ENCODE peak calls at places on chromosomes 6 and 20, in five cellular contexts. V, N, C, D and P are unnamed samples.

GRCh38 chr6:157974967-157975366 is 6.7 kb upstream of the SYNJ2 start:
- DNase-seq in C (no peak), D (no peak), N (no peak), V (no peak), P (no peak)

GRCh38 chr20:63696311-63696627 is 183 bp upstream of the TNFRSF6B start:
- DNase-seq in V (peak; percentile 51), D (peak; percentile 19), C (peak; percentile 54), N (peak; percentile 85), P (no peak)

GRCh38 chr20:61919675-61920365 is 145.9 kb downstream of the TAF4 start:
- DNase-seq in V (no peak), D (no peak), N (no peak), C (no peak), P (no peak)

GRCh38 chr6:67888886-67889681 is 746.0 kb upstream of the ADGRB3 start:
- DNase-seq in N (no peak), V (no peak), D (no peak), C (no peak), P (peak; percentile 9)

GRCh38 chr20:57013221-57013620 is 253.2 kb downstream of the BMP7 start:
- DNase-seq in N (no peak), V (no peak), C (no peak), D (no peak), P (no peak)

GRCh38 chr6:157830354-157831017 is 7.4 kb downstream of the SNX9 start:
- DNase-seq in N (no peak), V (peak; percentile 45), C (peak; percentile 53), D (no peak), P (peak; percentile 34)

GRCh38 chr6:143111443-143111842 is 50.8 kb downstream of the AIG1 start:
- DNase-seq in N (no peak), V (no peak), C (no peak), D (no peak), P (no peak)

GRCh38 chr6:126650931-126651330 is 311.0 kb downstream of the CENPW start:
- DNase-seq in V (no peak), D (no peak), N (peak; percentile 14), C (no peak), P (no peak)

GRCh38 chr6:157468574-157468973 is 87.6 kb downstream of the ZDHHC14 start:
- DNase-seq in C (no peak), N (no peak), D (no peak), V (no peak), P (no peak)

GRCh38 chr6:97703661-97704060 is 420.6 kb upstream of the MMS22L start:
- DNase-seq in N (no peak), V (no peak), D (no peak), C (no peak), P (no peak)

GRCh38 chr20:49207071-49207470 is 12.1 kb upstream of the DDX27 start:
- DNase-seq in D (no peak), C (no peak), V (peak; percentile 37), N (no peak), P (peak; percentile 45)

GRCh38 chr6:82237013-82237412 is 10.5 kb downstream of the IBTK start:
- DNase-seq in V (no peak), D (no peak), C (no peak), N (no peak), P (no peak)

GRCh38 chr6:115613488-115613887 is 447.2 kb downstream of the FRK start:
- DNase-seq in V (no peak), N (peak; percentile 64), C (no peak), D (no peak), P (no peak)

GRCh38 chr6:74087898-74088297 is 391.9 kb downstream of the CD109 start:
- DNase-seq in D (no peak), C (no peak), N (no peak), V (no peak), P (no peak)

GRCh38 chr6:16346831-16347230 is 108.4 kb downstream of the GMPR start:
- DNase-seq in C (no peak), N (no peak), V (no peak), D (no peak), P (no peak)

GRCh38 chr6:155985660-155986138 is 530.1 kb upstream of the NOX3 start:
- DNase-seq in D (no peak), C (no peak), V (no peak), N (no peak), P (no peak)

GRCh38 chr6:63272397-63272796 is 47.4 kb downstream of the LGSN start:
- DNase-seq in D (no peak), C (peak; percentile 47), N (no peak), V (peak; percentile 51), P (peak; percentile 37)

GRCh38 chr6:14129572-14129971 is 12.0 kb downstream of the CD83 start:
- DNase-seq in V (peak; percentile 49), N (no peak), D (peak; percentile 58), C (peak; percentile 42), P (peak; percentile 48)

GRCh38 chr20:40010483-40010882 is 678.6 kb downstream of the MAFB start:
- DNase-seq in V (no peak), N (no peak), D (no peak), C (no peak), P (no peak)

GRCh38 chr20:48458601-48459385 is 369.0 kb downstream of the PREX1 start:
- DNase-seq in N (no peak), V (no peak), D (no peak), C (no peak), P (no peak)

GRCh38 chr6:19749722-19750121 is 87.4 kb upstream of the ID4 start:
- DNase-seq in C (no peak), N (no peak), D (no peak), V (no peak), P (no peak)

GRCh38 chr20:53660078-53660909 is 66.7 kb upstream of the ZNF217 start:
- DNase-seq in C (peak; percentile 38), N (no peak), V (no peak), D (no peak), P (peak; percentile 52)

GRCh38 chr6:89613790-89614189 is 24.8 kb downstream of the LYRM2 start:
- DNase-seq in D (no peak), C (no peak), V (no peak), N (no peak), P (no peak)

GRCh38 chr20:53901064-53901463 is 169.3 kb downstream of the BCAS1 start:
- DNase-seq in D (no peak), V (no peak), C (no peak), N (peak; percentile 70), P (no peak)

GRCh38 chr6:32202186-32202585 is 9.7 kb upstream of the GPSM3 start:
- DNase-seq in D (no peak), C (no peak), N (no peak), V (no peak), P (no peak)

GRCh38 chr6:157144861-157145260 is 178.5 kb downstream of the TMEM242 start:
- DNase-seq in N (no peak), C (no peak), D (no peak), V (no peak), P (no peak)

GRCh38 chr6:100455230-100456124 is 9.2 kb downstream of the SIM1 start:
- DNase-seq in D (peak; percentile 68), C (no peak), V (peak; percentile 36), N (no peak), P (peak; percentile 20)

GRCh38 chr6:82783587-82784253 is 281.9 kb downstream of the UBE3D start:
- DNase-seq in V (no peak), C (no peak), D (no peak), N (no peak), P (no peak)

GRCh38 chr20:29878281-29878741 is 1379.2 kb upstream of the DEFB115 start:
- DNase-seq in V (peak; percentile 29), C (peak; percentile 29), D (no peak), N (peak; percentile 12), P (peak; percentile 38)

GRCh38 chr6:2275207-2275891 is 29.9 kb upstream of the GMDS start:
- DNase-seq in V (no peak), N (peak; percentile 63), C (no peak), D (no peak), P (no peak)

GRCh38 chr6:41940759-41941279 is 789 bp downstream of the CCND3 start:
- DNase-seq in N (peak; percentile 9), D (peak; percentile 29), V (peak; percentile 42), C (no peak), P (peak; percentile 54)

GRCh38 chr20:1813101-1813529 is 82.1 kb upstream of the SIRPA start:
- DNase-seq in D (peak; percentile 49), N (peak; percentile 77), V (no peak), C (no peak), P (no peak)

GRCh38 chr6:131353106-131353505 is 217.8 kb downstream of the AKAP7 start:
- DNase-seq in N (no peak), D (no peak), C (no peak), V (no peak), P (no peak)

GRCh38 chr6:36376742-36377141 is 10.7 kb downstream of the ETV7 start:
- DNase-seq in C (peak; percentile 3), D (no peak), N (no peak), V (no peak), P (no peak)

GRCh38 chr20:7742479-7742878 is 197.8 kb downstream of the HAO1 start:
- DNase-seq in D (peak; percentile 68), C (no peak), N (peak; percentile 41), V (no peak), P (no peak)

GRCh38 chr20:24502184-24502583 is 32.8 kb downstream of the SYNDIG1 start:
- DNase-seq in N (no peak), D (no peak), C (no peak), V (no peak), P (no peak)

GRCh38 chr6:43103253-43103876 is 27.3 kb downstream of the PTK7 start:
- DNase-seq in V (no peak), C (no peak), N (no peak), D (no peak), P (no peak)

GRCh38 chr6:91273729-91274128 is 686.9 kb upstream of the MAP3K7 start:
- DNase-seq in D (no peak), C (no peak), V (no peak), N (no peak), P (no peak)

GRCh38 chr6:109187399-109188114 is 92.2 kb downstream of the CEP57L1 start:
- DNase-seq in C (peak; percentile 33), V (peak; percentile 46), N (no peak), D (peak; percentile 68), P (peak; percentile 37)

GRCh38 chr20:34639755-34640222 is 37.1 kb downstream of the PIGU start:
- DNase-seq in N (no peak), D (peak; percentile 41), C (no peak), V (no peak), P (no peak)